ENCODE peak calls at places on chromosomes 11 and 22, in eight cellular contexts. Z, R, E, V, G, P, N and Y are unnamed samples.

GRCh38 chr22:35549338-35549737 is 8.7 kb downstream of the RASD2 start:
- DNase-seq in P (no peak), G (peak; percentile 71), E (no peak), Z (no peak), V (no peak), N (no peak), R (no peak), Y (peak; percentile 81)

GRCh38 chr11:76706667-76707066 is 36.1 kb upstream of the LRRC32 start:
- DNase-seq in V (no peak), E (no peak), N (no peak), G (no peak), Z (no peak), P (peak; percentile 49), R (no peak), Y (no peak)

GRCh38 chr11:76785513-76785912 is 2.4 kb downstream of the TSKU start:
- DNase-seq in Z (no peak), R (no peak), V (no peak), E (peak; percentile 61), G (no peak), P (no peak), N (no peak), Y (no peak)

GRCh38 chr22:48248901-48249455 is 1486.5 kb downstream of the TBC1D22A start:
- DNase-seq in R (no peak), N (no peak), E (no peak), P (no peak), G (no peak), Z (no peak), V (no peak), Y (no peak)

GRCh38 chr11:48025983-48026340 is 45.6 kb downstream of the PTPRJ start:
- DNase-seq in V (no peak), R (no peak), E (no peak), P (no peak), Z (no peak), G (no peak), N (no peak), Y (no peak)

GRCh38 chr11:5129457-5129877 is 8.7 kb downstream of the OR52A5 start:
- DNase-seq in N (no peak), E (no peak), G (no peak), R (no peak), Z (no peak), V (no peak), P (peak; percentile 4), Y (no peak)

GRCh38 chr11:79205786-79206185 is 235.0 kb downstream of the TENM4 start:
- DNase-seq in R (no peak), E (no peak), P (no peak), N (no peak), Z (no peak), G (no peak), V (no peak), Y (no peak)

GRCh38 chr11:113873241-113873626 is 2.1 kb downstream of the USP28 start:
- DNase-seq in Z (no peak), N (no peak), G (no peak), V (no peak), E (peak; percentile 52), P (peak; percentile 11), R (no peak), Y (no peak)

GRCh38 chr22:21026783-21027692 is 5.3 kb downstream of the SLC7A4 start:
- DNase-seq in P (peak; percentile 76), G (peak; percentile 57), R (peak; percentile 14), N (no peak), V (no peak), Z (no peak), E (no peak), Y (peak; percentile 72)

GRCh38 chr11:13073119-13073981 is 64.2 kb downstream of the RASSF10 start:
- DNase-seq in Z (no peak), R (no peak), V (no peak), N (no peak), E (peak; percentile 65), P (peak; percentile 98), G (no peak), Y (no peak)

GRCh38 chr11:65887026-65887722 is 1.1 kb downstream of the FIBP start:
- DNase-seq in N (no peak), Z (no peak), V (peak; percentile 47), R (no peak), G (no peak), P (no peak), E (no peak), Y (no peak)

GRCh38 chr22:47460870-47461269 is 698.4 kb downstream of the TBC1D22A start:
- DNase-seq in R (no peak), E (no peak), Z (no peak), G (no peak), V (no peak), N (no peak), P (no peak), Y (no peak)

GRCh38 chr22:44131412-44131811 is 49.3 kb upstream of the PARVG start:
- DNase-seq in V (no peak), P (no peak), E (no peak), G (no peak), R (no peak), N (no peak), Z (no peak), Y (peak; percentile 8)

GRCh38 chr11:68904458-68904847 is 762 bp downstream of the IGHMBP2 start:
- DNase-seq in R (no peak), G (peak; percentile 44), Z (no peak), E (no peak), N (no peak), P (peak; percentile 39), V (no peak), Y (peak; percentile 54)

GRCh38 chr22:27719033-27719341 is 82.6 kb downstream of the MN1 start:
- DNase-seq in G (no peak), E (no peak), Z (no peak), N (no peak), V (no peak), R (no peak), P (peak; percentile 52), Y (no peak)

GRCh38 chr11:6882747-6883146 is 6.3 kb downstream of the OR10A4 start:
- DNase-seq in G (no peak), V (no peak), P (no peak), E (no peak), N (no peak), R (no peak), Z (no peak), Y (no peak)

GRCh38 chr11:61610905-61611304 is 30.0 kb upstream of the SYT7 start:
- DNase-seq in R (no peak), E (no peak), N (no peak), P (no peak), G (peak; percentile 68), V (no peak), Z (no peak), Y (peak; percentile 78)